ENCODE peak calls at places on chromosome 3, in eight cellular contexts. I is NB4, X is fibroblast of the aortic adventitia, U is lung, M is psoas muscle, Q is HFF-Myc, L is ovary, H is upper lobe of right lung. V is an unnamed sample.

GRCh38 chr3:168002786-168003368 is 92.8 kb downstream of the GOLIM4 start:
- DNase-seq in I (peak; percentile 13), Q (peak; percentile 9), L (no peak), M (no peak), U (no peak), X (peak; percentile 78), H (no peak), V (no peak)

GRCh38 chr3:58353722-58354553 is 21.2 kb downstream of the PXK start:
- DNase-seq in U (no peak), X (peak; percentile 54), M (no peak), Q (no peak), L (no peak), I (peak; percentile 94), H (no peak), V (no peak)

GRCh38 chr3:123930426-123930825 is 30.6 kb downstream of the CCDC14 start:
- DNase-seq in M (no peak), Q (no peak), U (no peak), L (no peak), H (no peak), X (peak; percentile 13), I (no peak), V (no peak)

GRCh38 chr3:151178208-151178845 is 24.7 kb downstream of the GPR171 start:
- DNase-seq in H (no peak), Q (no peak), X (no peak), M (no peak), I (no peak), L (no peak), U (no peak), V (no peak)

GRCh38 chr3:100033184-100033583 is 81.1 kb downstream of the FILIP1L start:
- DNase-seq in Q (no peak), U (no peak), H (no peak), M (no peak), X (peak; percentile 95), L (peak; percentile 76), I (no peak), V (no peak)

GRCh38 chr3:64161481-64161952 is 63.7 kb downstream of the PRICKLE2 start:
- DNase-seq in U (no peak), Q (no peak), H (no peak), L (no peak), X (no peak), I (no peak), M (no peak), V (peak; percentile 73)

GRCh38 chr3:144241381-144241780 is 269.8 kb downstream of the DIPK2A start:
- DNase-seq in Q (no peak), X (no peak), H (no peak), L (no peak), M (no peak), U (no peak), I (no peak), V (no peak)

GRCh38 chr3:187062526-187063177 is 76.6 kb downstream of the RPL39L start:
- DNase-seq in X (peak; percentile 90), Q (no peak), L (no peak), M (no peak), I (peak; percentile 54), H (no peak), U (peak; percentile 39), V (peak; percentile 30)

GRCh38 chr3:113194747-113195400 is 16.5 kb upstream of the BOC start:
- DNase-seq in L (no peak), M (no peak), I (no peak), U (no peak), Q (no peak), X (no peak), H (no peak), V (no peak)

GRCh38 chr3:52428151-52429005 is 16.5 kb downstream of the SEMA3G start:
- DNase-seq in U (peak; percentile 66), L (peak; percentile 63), H (peak; percentile 37), I (peak; percentile 82), Q (peak; percentile 66), X (peak; percentile 91), M (no peak), V (peak; percentile 46)

GRCh38 chr3:24046214-24046613 is 101.1 kb downstream of the NR1D2 start:
- DNase-seq in I (no peak), M (no peak), X (no peak), Q (no peak), H (no peak), L (no peak), U (no peak), V (no peak)

GRCh38 chr3:43857361-43858051 is 166.8 kb downstream of the ABHD5 start:
- DNase-seq in L (no peak), U (no peak), X (no peak), Q (no peak), I (no peak), H (no peak), M (no peak), V (no peak)

GRCh38 chr3:115087512-115087911 is 59.6 kb downstream of the ZBTB20 start:
- DNase-seq in M (no peak), H (no peak), Q (no peak), X (no peak), I (no peak), U (no peak), L (no peak), V (no peak)

GRCh38 chr3:42009456-42009855 is 47.6 kb upstream of the ULK4 start:
- DNase-seq in I (no peak), Q (no peak), X (no peak), L (no peak), H (no peak), U (no peak), M (no peak), V (no peak)

GRCh38 chr3:61804782-61805181 is 243.4 kb downstream of the PTPRG start:
- DNase-seq in I (no peak), M (no peak), Q (no peak), X (no peak), L (no peak), H (no peak), U (no peak), V (no peak)

GRCh38 chr3:54710954-54711353 is 216.9 kb downstream of the LRTM1 start:
- DNase-seq in M (no peak), I (no peak), Q (no peak), U (no peak), X (no peak), H (no peak), L (no peak), V (no peak)

GRCh38 chr3:136730595-136731273 is 21.4 kb downstream of the STAG1 start:
- DNase-seq in H (no peak), U (no peak), Q (no peak), I (no peak), M (no peak), L (no peak), X (no peak), V (no peak)

GRCh38 chr3:39104961-39105686 is 2.3 kb downstream of the GORASP1 start:
- DNase-seq in H (no peak), I (peak; percentile 13), M (no peak), U (no peak), X (no peak), L (no peak), Q (no peak), V (no peak)

GRCh38 chr3:178583963-178584575 is 47.8 kb downstream of the KCNMB2 start:
- DNase-seq in X (no peak), Q (no peak), H (no peak), I (no peak), L (no peak), M (no peak), U (no peak), V (peak; percentile 4)

GRCh38 chr3:27720899-27721716 is 1.0 kb downstream of the EOMES start:
- DNase-seq in I (no peak), X (no peak), Q (no peak), L (no peak), H (no peak), M (no peak), U (no peak), V (no peak)

GRCh38 chr3:10419637-10420232 is 85.7 kb downstream of the ATP2B2 start:
- DNase-seq in U (no peak), X (no peak), H (no peak), Q (no peak), M (no peak), I (no peak), L (no peak), V (no peak)

DNA sequence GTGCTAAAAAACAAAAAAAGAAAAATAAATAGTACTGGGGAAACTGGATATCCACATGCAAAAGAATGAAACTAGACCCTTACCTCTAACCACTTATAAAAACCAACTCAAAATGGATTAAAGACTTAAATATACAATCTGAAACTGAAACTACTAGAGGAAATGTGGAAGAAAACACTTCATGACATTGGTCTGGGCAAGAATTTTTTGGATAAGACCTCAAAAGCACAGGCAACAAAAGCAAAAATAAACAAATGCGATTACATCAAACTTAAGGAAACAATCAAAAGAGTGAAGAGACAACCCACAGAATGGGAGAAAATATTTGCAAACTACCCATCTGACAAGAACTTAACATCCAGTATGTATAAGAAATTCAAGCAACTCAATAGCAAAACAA is 6.3 kb downstream of the IFT57 start:
- DNase-seq in U (no peak), I (no peak), H (no peak), X (no peak), Q (no peak), M (no peak), L (no peak), V (no peak)
- TF ChIP-seq CTCF in U (no peak), I (no peak), H (no peak), X (no peak), Q (no peak), M (no peak), L (no peak), V (no peak)

DNA sequence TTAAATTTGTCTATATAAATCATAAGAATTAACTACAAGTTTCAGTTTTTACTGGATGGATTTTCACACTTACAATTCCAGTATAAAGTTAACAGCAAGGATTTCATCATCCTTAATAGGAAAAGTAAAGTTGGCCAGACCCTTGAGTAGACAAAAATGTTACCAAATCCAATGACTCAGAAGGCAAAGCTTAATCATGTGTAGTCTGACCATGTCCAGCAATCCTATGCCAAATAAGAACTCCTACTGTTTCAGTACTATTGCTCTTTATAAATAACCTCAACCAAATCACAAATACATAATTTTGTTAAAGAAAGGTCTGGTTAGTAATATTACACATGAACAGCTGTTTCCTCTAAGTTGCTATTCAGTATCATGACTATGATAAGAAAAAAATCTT is 35.0 kb downstream of the PLOD2 start:
- DNase-seq in I (no peak), H (no peak), M (no peak), L (no peak), Q (no peak), U (no peak), X (peak; percentile 98), V (no peak)
- H3K4me3 ChIP-seq in I (no peak overlapping the region), H (no peak overlapping the region), M (no peak overlapping the region), L (no peak overlapping the region), Q (no peak overlapping the region), U (no peak overlapping the region), X (no peak overlapping the region), V (no peak overlapping the region)

GRCh38 chr3:77348244-77348855 is 308.5 kb downstream of the ROBO2 start:
- DNase-seq in H (no peak), Q (peak; percentile 7), U (no peak), L (no peak), M (no peak), I (peak; percentile 43), X (no peak), V (peak; percentile 37)
- TF ChIP-seq CTCF in H (peak; percentile 34), Q (peak; percentile 20), U (no peak), L (no peak), M (no peak), I (peak; percentile 28), X (no peak), V (peak; percentile 20)

DNA sequence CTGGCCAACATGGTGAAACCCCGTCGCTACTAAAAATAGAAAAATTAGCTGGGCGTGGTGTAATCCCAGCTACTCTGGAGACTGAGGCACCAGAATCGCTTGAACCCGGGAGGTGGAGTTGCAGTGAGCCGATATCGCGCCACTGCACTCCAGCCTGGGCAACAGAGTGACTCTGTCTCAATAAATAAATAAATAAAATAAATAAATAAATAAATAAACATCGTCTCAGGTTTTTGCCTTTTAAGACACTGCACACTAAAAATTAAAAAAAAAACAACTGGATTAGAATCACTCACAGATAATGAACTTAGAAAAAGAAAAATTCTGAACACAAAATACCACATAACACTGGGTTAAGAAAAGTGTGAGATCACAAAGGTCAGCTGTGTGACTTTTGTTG is 2.4 kb downstream of the ZBTB11 start:
- DNase-seq in H (no peak), M (no peak), I (no peak), X (no peak), Q (no peak), L (no peak), U (no peak), V (no peak)
- H3K4me3 ChIP-seq in H (no peak overlapping the region), M (peak overlapping the region; percentile 84), I (peak overlapping the region; percentile 77), X (no peak overlapping the region), Q (peak overlapping the region; percentile 100), L (no peak overlapping the region), U (no peak overlapping the region), V (no peak overlapping the region)